ENCODE peak calls at places on chromosomes 12 and 14, in five cellular contexts. A, I, T, C and N are unnamed samples.

GRCh38 chr12:85963322-85963721 is 89.2 kb downstream of the NTS start:
- DNase-seq in C (no peak), T (no peak), I (no peak), A (no peak), N (no peak)

GRCh38 chr12:116657921-116658495 is 79.9 kb downstream of the SPRING1 start:
- DNase-seq in I (no peak), C (no peak), T (no peak), A (no peak), N (no peak)

GRCh38 chr14:60151715-60152114 is 13.5 kb downstream of the DHRS7 start:
- DNase-seq in T (no peak), A (no peak), C (no peak), I (peak; percentile 51), N (no peak)

GRCh38 chr12:115437061-115437567 is 753.1 kb upstream of the TBX3 start:
- DNase-seq in C (no peak), T (no peak), A (no peak), I (no peak), N (peak; percentile 80)

GRCh38 chr14:95250126-95250824 is 69.4 kb downstream of the CLMN start:
- DNase-seq in A (no peak), C (no peak), I (no peak), T (no peak), N (no peak)

GRCh38 chr12:103751600-103751999 is 89.4 kb downstream of the NT5DC3 start:
- DNase-seq in T (no peak), A (no peak), C (no peak), I (no peak), N (no peak)

GRCh38 chr12:67633708-67634107 is 14.8 kb upstream of the DYRK2 start:
- DNase-seq in T (no peak), I (no peak), A (no peak), C (no peak), N (no peak)

GRCh38 chr12:22974865-22975264 is 349.9 kb downstream of the ETNK1 start:
- DNase-seq in A (no peak), C (no peak), T (no peak), I (peak; percentile 15), N (peak; percentile 13)

GRCh38 chr14:67285876-67286452 is 44.7 kb downstream of the PALS1 start:
- DNase-seq in A (no peak), T (no peak), I (peak; percentile 30), C (peak; percentile 7), N (peak; percentile 25)

GRCh38 chr14:90777830-90778467 is 38.3 kb downstream of the TTC7B start:
- DNase-seq in T (no peak), A (no peak), C (no peak), I (no peak), N (no peak)

GRCh38 chr12:99553461-99553860 is 94.1 kb upstream of the GARIN6 start:
- DNase-seq in A (no peak), I (no peak), T (no peak), C (no peak), N (no peak)

GRCh38 chr12:39935275-39935674 is 170.6 kb downstream of the SLC2A13 start:
- DNase-seq in C (no peak), I (no peak), A (no peak), T (no peak), N (no peak)
- TF ChIP-seq RFX5 in C (no peak), I (no peak), A (no peak), T (no peak), N (no peak)

GRCh38 chr14:89344871-89345270 is 72.2 kb downstream of the FOXN3 start:
- DNase-seq in C (no peak), T (no peak), I (no peak), A (no peak), N (no peak)

GRCh38 chr14:89340782-89341181 is 76.3 kb downstream of the FOXN3 start:
- DNase-seq in T (no peak), C (no peak), I (no peak), A (no peak), N (no peak)

GRCh38 chr14:89340200-89340667 is 76.8 kb downstream of the FOXN3 start:
- DNase-seq in A (no peak), T (no peak), C (no peak), I (no peak), N (peak; percentile 76)

GRCh38 chr14:89342049-89342448 is 75.0 kb downstream of the FOXN3 start:
- DNase-seq in A (no peak), C (no peak), I (no peak), T (no peak), N (no peak)

GRCh38 chr14:89343356-89343755 is 73.7 kb downstream of the FOXN3 start:
- DNase-seq in T (no peak), A (no peak), I (no peak), C (no peak), N (no peak)
- TF ChIP-seq HDAC2 in T (no peak), A (no peak), I (no peak), C (no peak), N (no peak)

GRCh38 chr12:50569876-50570275 is 65.1 kb downstream of the DIP2B start:
- DNase-seq in A (no peak), C (no peak), I (no peak), T (no peak), N (no peak)

GRCh38 chr12:50572760-50573159 is 68.0 kb downstream of the DIP2B start:
- DNase-seq in I (no peak), T (no peak), A (no peak), C (no peak), N (no peak)

GRCh38 chr12:50573271-50573670 is 68.5 kb downstream of the DIP2B start:
- DNase-seq in I (no peak), A (no peak), T (no peak), C (no peak), N (no peak)

GRCh38 chr12:50574621-50575348 is 70.0 kb downstream of the DIP2B start:
- DNase-seq in A (no peak), T (no peak), C (no peak), I (no peak), N (peak; percentile 38)

GRCh38 chr12:50572275-50572674 is 67.5 kb downstream of the DIP2B start:
- DNase-seq in T (no peak), A (no peak), I (no peak), C (no peak), N (peak; percentile 84)
- TF ChIP-seq RFX5 in T (no peak), A (no peak), I (no peak), C (no peak), N (no peak)

DNA sequence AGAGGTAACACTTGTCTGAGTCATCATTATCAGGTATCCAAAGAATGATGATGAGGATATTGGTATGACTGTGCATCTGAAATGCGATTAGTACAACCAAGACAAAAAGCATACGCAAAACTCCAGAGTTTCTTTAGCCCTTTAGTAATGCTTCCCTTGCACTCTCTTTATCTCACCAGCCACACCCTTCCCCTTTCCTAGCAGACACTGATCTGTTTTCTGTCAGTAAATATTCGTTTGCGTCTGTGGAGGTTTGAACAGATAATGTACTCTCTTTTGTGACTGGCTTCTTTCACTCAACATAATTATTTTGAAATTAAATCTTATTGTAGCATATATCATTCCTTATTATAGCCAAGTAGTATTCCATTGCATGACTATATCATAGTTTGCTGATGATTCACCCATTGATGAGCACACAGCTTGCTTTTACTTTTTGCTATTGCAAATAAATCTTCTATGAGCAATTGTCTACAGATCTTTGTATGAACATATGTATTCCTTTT is 775.7 kb downstream of the SLC6A15 start:
- DNase-seq in A (no peak), C (no peak), I (peak; percentile 1), T (no peak), N (no peak)
- TF ChIP-seq HDAC2 in A (no peak), C (no peak), I (no peak), T (no peak), N (no peak)

DNA sequence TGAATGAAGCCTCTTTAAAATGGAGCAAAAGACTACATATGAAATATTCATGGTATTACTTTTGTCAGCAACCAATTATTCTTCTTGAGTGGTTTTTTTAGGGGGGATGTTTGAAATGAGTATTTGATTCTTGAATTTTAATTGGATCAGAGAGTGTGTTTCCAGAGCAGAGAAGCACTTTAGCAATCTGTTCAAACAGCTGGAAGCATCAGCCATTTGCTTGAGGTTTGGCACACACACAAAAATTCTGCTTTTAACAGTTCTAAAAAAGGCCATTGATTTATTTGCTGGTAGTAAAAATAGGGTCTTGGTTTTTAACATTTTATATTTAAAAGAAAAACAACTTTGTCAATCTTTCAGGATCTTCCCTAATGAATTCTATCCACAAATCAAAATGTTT is 292.7 kb downstream of the LRFN5 start:
- DNase-seq in I (no peak), C (no peak), A (no peak), T (no peak), N (no peak)
- TF ChIP-seq RFX5 in I (no peak), C (no peak), A (no peak), T (no peak), N (no peak)

GRCh38 chr14:28773176-28773575 is 6.6 kb downstream of the FOXG1 start:
- DNase-seq in C (no peak), T (no peak), A (no peak), I (no peak), N (no peak)
- TF ChIP-seq HDAC2 in C (no peak), T (no peak), A (no peak), I (no peak), N (no peak)

GRCh38 chr12:1848146-1848545 is 27.8 kb downstream of the LRTM2 start:
- DNase-seq in I (no peak), T (no peak), C (no peak), A (no peak), N (no peak)
- TF ChIP-seq RFX5 in I (no peak), T (no peak), C (no peak), A (no peak), N (no peak)

GRCh38 chr12:53070901-53071492 is 8.2 kb downstream of the SPRYD3 start:
- DNase-seq in C (no peak), T (no peak), A (no peak), I (no peak), N (no peak)

GRCh38 chr12:53071591-53072551 is 7.3 kb downstream of the SPRYD3 start:
- DNase-seq in I (no peak), C (peak; percentile 81), A (no peak), T (no peak), N (no peak)

GRCh38 chr12:53068811-53069585 is 10.2 kb downstream of the SPRYD3 start:
- DNase-seq in C (no peak), T (no peak), A (no peak), I (no peak), N (no peak)

GRCh38 chr12:53067993-53068770 is 11.0 kb downstream of the SPRYD3 start:
- DNase-seq in I (no peak), C (no peak), A (no peak), T (no peak), N (no peak)

GRCh38 chr12:53069621-53070410 is 9.4 kb downstream of the SPRYD3 start:
- DNase-seq in C (no peak), A (no peak), I (no peak), T (no peak), N (no peak)
- TF ChIP-seq HDAC2 in C (no peak), A (no peak), I (no peak), T (no peak), N (no peak)